ENCODE peak calls at places on chromosomes 12 and 14, in ten cellular contexts. V is stomach, F is ovary, X is transverse colon, P is A549, C is SK-N-SH, H is GM12878, B is K562, G is H1, Q is suprapubic skin. I is an unnamed sample.

GRCh38 chr12:30795410-30795659 is 40.6 kb upstream of the CAPRIN2 start:
- DNase-seq in V (no peak), F (no peak), X (no peak), P (no peak), C (peak; percentile 30), H (no peak), B (no peak), G (peak; percentile 81), Q (no peak), I (no peak)

GRCh38 chr12:42094277-42094676 is 50.4 kb downstream of the GXYLT1 start:
- DNase-seq in V (no peak), F (no peak), X (no peak), P (peak; percentile 31), C (no peak), H (no peak), B (peak; percentile 65), G (no peak), Q (no peak), I (no peak)

GRCh38 chr12:63805704-63806672 is 26.3 kb downstream of the RXYLT1 start:
- DNase-seq in V (no peak), F (no peak), X (peak; percentile 37), P (peak; percentile 91), C (no peak), H (no peak), B (no peak), G (no peak), Q (no peak), I (no peak)

GRCh38 chr12:5171701-5172100 is 128.0 kb downstream of the KCNA5 start:
- DNase-seq in V (no peak), F (no peak), X (peak; percentile 13), P (peak; percentile 48), C (peak; percentile 51), H (no peak), B (peak; percentile 38), G (peak; percentile 61), Q (no peak), I (no peak)

GRCh38 chr12:33813536-33813935 is 208.8 kb upstream of the ALG10 start:
- DNase-seq in V (no peak), F (no peak), X (no peak), P (no peak), C (no peak), H (no peak), B (no peak), G (no peak), Q (no peak), I (no peak)

GRCh38 chr12:100154472-100155247 is 12.0 kb upstream of the BLTP3B start:
- DNase-seq in V (peak; percentile 82), F (peak; percentile 56), X (peak; percentile 81), P (peak; percentile 84), C (peak; percentile 72), H (no peak), B (peak; percentile 85), G (peak; percentile 98), Q (peak; percentile 79), I (peak; percentile 38)

GRCh38 chr12:15770581-15770980 is 18.6 kb downstream of the EPS8 start:
- DNase-seq in V (no peak), F (no peak), X (no peak), P (no peak), C (no peak), H (no peak), B (no peak), G (no peak), Q (no peak), I (no peak)

GRCh38 chr12:104275689-104276088 is 27.9 kb upstream of the EID3 start:
- DNase-seq in V (no peak), F (no peak), X (no peak), P (peak; percentile 71), C (no peak), H (no peak), B (no peak), G (no peak), Q (no peak), I (no peak)

GRCh38 chr12:117093431-117093830 is 5.8 kb downstream of the TESC start:
- DNase-seq in V (no peak), F (no peak), X (no peak), P (no peak), C (no peak), H (no peak), B (no peak), G (no peak), Q (no peak), I (no peak)

GRCh38 chr12:49515266-49515665 is 23.6 kb upstream of the KCNH3 start:
- DNase-seq in V (no peak), F (no peak), X (no peak), P (peak; percentile 64), C (no peak), H (no peak), B (no peak), G (no peak), Q (no peak), I (no peak)

GRCh38 chr12:85036736-85037135 is 585 bp downstream of the LRRIQ1 start:
- DNase-seq in V (no peak), F (no peak), X (no peak), P (no peak), C (no peak), H (no peak), B (no peak), G (no peak), Q (no peak), I (no peak)

GRCh38 chr14:94380225-94381148 is 7.9 kb downstream of the SERPINA1 start:
- DNase-seq in V (no peak), F (no peak), X (no peak), P (no peak), C (no peak), H (no peak), B (no peak), G (no peak), Q (no peak), I (no peak)

GRCh38 chr12:10968765-10969456 is 17.8 kb downstream of the TAS2R50 start:
- DNase-seq in V (peak; percentile 66), F (peak; percentile 30), X (no peak), P (no peak), C (no peak), H (no peak), B (no peak), G (no peak), Q (peak; percentile 67), I (peak; percentile 23)

GRCh38 chr12:13340149-13340548 is 143.6 kb downstream of the EMP1 start:
- DNase-seq in V (no peak), F (no peak), X (no peak), P (peak; percentile 51), C (no peak), H (no peak), B (no peak), G (no peak), Q (no peak), I (no peak)

GRCh38 chr14:62691613-62692489 is 353.4 kb downstream of the KCNH5 start:
- DNase-seq in V (peak; percentile 60), F (no peak), X (no peak), P (peak; percentile 96), C (no peak), H (no peak), B (no peak), G (no peak), Q (no peak), I (no peak)

GRCh38 chr14:77844802-77845201 is 44.9 kb downstream of the ADCK1 start:
- DNase-seq in V (no peak), F (no peak), X (no peak), P (no peak), C (no peak), H (no peak), B (no peak), G (no peak), Q (no peak), I (no peak)

GRCh38 chr12:77493769-77494168 is 336.9 kb upstream of the NAV3 start:
- DNase-seq in V (no peak), F (no peak), X (no peak), P (no peak), C (no peak), H (no peak), B (no peak), G (no peak), Q (no peak), I (no peak)
- TF ChIP-seq EP300 in V (no peak), F (no peak), X (no peak), P (no peak), C (no peak), H (no peak), B (no peak), G (no peak), Q (no peak), I (no peak)

DNA sequence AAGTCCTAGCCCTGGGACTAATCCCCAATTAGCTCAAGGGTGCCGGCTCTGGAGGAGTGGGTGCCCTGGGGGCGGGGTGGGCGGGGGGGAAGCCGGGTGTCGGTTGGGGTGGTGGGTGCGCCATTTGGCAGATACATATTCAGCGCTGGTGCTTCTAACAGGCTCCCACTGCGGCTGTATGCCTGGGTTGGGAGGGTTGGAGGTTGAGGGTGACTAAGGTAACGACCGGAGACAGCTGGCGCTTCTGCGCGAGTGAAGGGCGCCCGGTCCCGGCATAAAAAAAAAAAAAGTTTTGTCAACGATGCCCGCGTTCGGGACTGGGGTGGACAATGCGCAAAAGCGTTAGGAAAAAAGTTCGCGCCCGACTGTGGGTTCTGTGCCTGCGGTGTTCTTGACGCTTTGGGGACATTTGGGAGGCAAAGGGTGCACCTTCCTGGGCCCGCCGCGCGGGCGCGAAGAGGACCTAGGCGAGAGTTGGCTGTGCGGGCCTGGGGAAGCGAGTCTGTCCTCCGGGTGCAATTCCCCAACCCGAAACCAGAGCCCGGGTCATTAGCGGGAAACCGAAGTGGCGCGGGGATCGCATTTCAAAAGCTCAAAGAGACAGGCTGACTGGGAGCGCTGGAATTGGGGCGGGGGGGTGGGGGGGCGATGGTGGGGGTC is 19.2 kb downstream of the TBX3 start:
- DNase-seq in V (no peak), F (no peak), X (no peak), P (no peak), C (no peak), H (no peak), B (no peak), G (peak; percentile 63), Q (no peak), I (no peak)
- H3K4me3 ChIP-seq in V (no peak overlapping the region), F (no peak overlapping the region), X (peak overlapping the region; percentile 4), P (no peak overlapping the region), C (no peak overlapping the region), H (no peak overlapping the region), B (no peak overlapping the region), G (peak overlapping the region; percentile 19), Q (no peak overlapping the region), I (no peak overlapping the region)

DNA sequence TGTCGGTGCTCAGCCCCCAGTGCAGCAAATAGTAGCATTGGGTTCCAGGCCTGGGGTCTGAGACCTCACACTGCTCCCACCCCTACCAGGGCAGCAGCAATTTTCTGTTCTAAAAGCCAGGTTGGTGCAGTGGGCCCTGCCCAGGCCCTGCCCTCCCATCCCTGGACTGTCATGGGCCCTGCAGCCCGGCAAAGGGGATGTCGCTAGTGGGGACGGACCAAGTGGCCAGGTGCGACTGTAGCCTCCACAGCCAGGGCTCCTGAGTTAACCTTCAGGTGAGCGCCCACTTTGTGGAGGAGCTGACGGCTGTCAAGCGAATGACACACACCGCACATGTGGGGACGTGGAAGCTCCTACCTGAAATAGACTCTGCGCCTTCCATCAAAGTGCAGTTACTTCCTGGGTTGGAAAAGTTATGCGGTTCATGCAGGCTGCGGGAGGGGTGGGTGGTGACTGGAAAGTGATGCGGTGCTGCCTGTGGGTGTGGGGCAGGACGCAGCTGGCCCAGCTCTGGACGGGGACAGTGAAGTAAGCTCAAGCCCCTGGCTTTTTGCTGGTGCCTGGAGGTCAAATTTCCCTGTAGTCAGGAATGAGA is 1.5 kb downstream of the INF2 start:
- DNase-seq in V (no peak), F (peak; percentile 21), X (no peak), P (no peak), C (no peak), H (no peak), B (no peak), G (no peak), Q (no peak), I (no peak)
- H3K4me1 ChIP-seq in V (peaks cover 91% of the 10 kb centered on the region), F (peaks cover 20% of the 10 kb centered on the region), X (peaks cover 84% of the 10 kb centered on the region), P (peaks cover 80% of the 10 kb centered on the region), C (peaks cover 13% of the 10 kb centered on the region), H (peaks cover 27% of the 10 kb centered on the region), B (peaks cover 89% of the 10 kb centered on the region), G (no peaks in the 10 kb centered on the region), Q (peaks cover 94% of the 10 kb centered on the region), I (peaks cover 86% of the 10 kb centered on the region)

GRCh38 chr12:57765698-57766463 is 997 bp downstream of the CYP27B1 start:
- DNase-seq in V (no peak), F (no peak), X (no peak), P (no peak), C (peak; percentile 46), H (no peak), B (no peak), G (no peak), Q (no peak), I (no peak)
- TF ChIP-seq EP300 in V (no peak), F (no peak), X (no peak), P (no peak), C (no peak), H (no peak), B (no peak), G (no peak), Q (no peak), I (no peak)

I was measured in tibial nerve.